ENCODE peak calls at places on chromosomes 12 and 14, in six cellular contexts. Z is right cardiac atrium; S is germinal center; P is KG1; K is tibial artery; A is activated naive CD4-positive, alpha-beta T cell. R is an unnamed sample.

GRCh38 chr12:24034160-24034559 is 84.7 kb upstream of the SOX5 start:
- DNase-seq in Z (no peak), S (no peak), P (no peak), K (no peak), A (no peak), R (no peak)

GRCh38 chr14:95340201-95340697 is 20.5 kb upstream of the CLMN start:
- DNase-seq in Z (no peak), S (no peak), P (no peak), K (no peak), A (no peak), R (no peak)

GRCh38 chr14:100895411-100895810 is 8.1 kb downstream of the RTL1 start:
- DNase-seq in Z (no peak), S (no peak), P (no peak), K (peak; percentile 28), A (no peak), R (no peak)

GRCh38 chr12:15522574-15523187 is 200.4 kb downstream of the PTPRO start:
- DNase-seq in Z (no peak), S (no peak), P (no peak), K (no peak), A (no peak), R (no peak)

GRCh38 chr14:91047174-91047753 is 13.2 kb downstream of the RPS6KA5 start:
- DNase-seq in Z (no peak), S (no peak), P (no peak), K (no peak), A (no peak), R (no peak)

GRCh38 chr12:10719482-10719881 is 3.6 kb downstream of the YBX3 start:
- DNase-seq in Z (no peak), S (no peak), P (no peak), K (no peak), A (no peak), R (no peak)

GRCh38 chr12:6426882-6427671 is 17.7 kb upstream of the CD27 start:
- DNase-seq in Z (no peak), S (peak; percentile 71), P (no peak), K (no peak), A (peak; percentile 64), R (peak; percentile 42)

GRCh38 chr12:48350249-48351021 is at the start of gene ZNF641:
- DNase-seq in Z (peak; percentile 88), S (peak; percentile 73), P (no peak), K (peak; percentile 92), A (peak; percentile 45), R (peak; percentile 89)

GRCh38 chr12:12156116-12156515 is 85.4 kb downstream of the BCL2L14 start:
- DNase-seq in Z (no peak), S (no peak), P (no peak), K (no peak), A (no peak), R (no peak)

GRCh38 chr12:12786371-12786715 is 884 bp downstream of the APOLD1 start:
- DNase-seq in Z (no peak), S (no peak), P (no peak), K (no peak), A (no peak), R (no peak)

GRCh38 chr14:33070474-33070873 is 131.8 kb downstream of the NPAS3 start:
- DNase-seq in Z (no peak), S (no peak), P (no peak), K (no peak), A (no peak), R (no peak)

GRCh38 chr14:65879218-65880009 is 466.9 kb downstream of the FUT8 start:
- DNase-seq in Z (no peak), S (no peak), P (peak; percentile 38), K (no peak), A (no peak), R (no peak)

GRCh38 chr14:68297871-68298468 is 478.4 kb downstream of the RAD51B start:
- DNase-seq in Z (no peak), S (no peak), P (no peak), K (no peak), A (no peak), R (no peak)

GRCh38 chr12:32400866-32401265 is 1.5 kb downstream of the FGD4 start:
- DNase-seq in Z (no peak), S (no peak), P (no peak), K (no peak), A (no peak), R (no peak)

GRCh38 chr12:78167510-78167909 is 336.8 kb downstream of the NAV3 start:
- DNase-seq in Z (no peak), S (no peak), P (no peak), K (no peak), A (no peak), R (no peak)

GRCh38 chr12:124030008-124030407 is 57.0 kb downstream of the ZNF664 start:
- DNase-seq in Z (no peak), S (no peak), P (no peak), K (no peak), A (no peak), R (no peak)

GRCh38 chr12:47781479-47782371 is 8.7 kb downstream of the SLC48A1 start:
- DNase-seq in Z (no peak), S (no peak), P (no peak), K (peak; percentile 68), A (no peak), R (no peak)

GRCh38 chr12:132163911-132164288 is 19.6 kb downstream of the NOC4L start:
- DNase-seq in Z (peak; percentile 5), S (no peak), P (no peak), K (no peak), A (no peak), R (no peak)

GRCh38 chr12:69239922-69240624 is 704 bp downstream of the CPSF6 start:
- DNase-seq in Z (peak; percentile 49), S (peak; percentile 39), P (no peak), K (peak; percentile 73), A (peak; percentile 18), R (peak; percentile 73)